ENCODE peak calls at places on chromosomes 5 and 9, in eight cellular contexts. C, I, G, Q, M, N, E and F are unnamed samples.

GRCh38 chr5:25025836-25026235 is 381.1 kb upstream of the CDH10 start:
- DNase-seq in C (no peak), I (no peak), G (no peak), Q (no peak), M (no peak), N (no peak), E (no peak), F (no peak)

GRCh38 chr5:138873886-138874200 is 1.3 kb downstream of the LRRTM2 start:
- DNase-seq in C (no peak), I (no peak), G (no peak), Q (no peak), M (no peak), N (no peak), E (no peak), F (no peak)

GRCh38 chr9:88726803-88727202 is 191.8 kb downstream of the NXNL2 start:
- DNase-seq in C (no peak), I (no peak), G (no peak), Q (no peak), M (no peak), N (no peak), E (no peak), F (no peak)

GRCh38 chr5:169335806-169336205 is 34.9 kb upstream of the SLIT3 start:
- DNase-seq in C (no peak), I (no peak), G (no peak), Q (no peak), M (no peak), N (no peak), E (no peak), F (no peak)

GRCh38 chr9:95155211-95155610 is 162.3 kb downstream of the FANCC start:
- DNase-seq in C (no peak), I (no peak), G (no peak), Q (no peak), M (no peak), N (no peak), E (no peak), F (no peak)

GRCh38 chr5:33794550-33795300 is 97.1 kb downstream of the ADAMTS12 start:
- DNase-seq in C (no peak), I (no peak), G (no peak), Q (no peak), M (no peak), N (no peak), E (no peak), F (no peak)

GRCh38 chr9:36748322-36748899 is 175.7 kb downstream of the MELK start:
- DNase-seq in C (no peak), I (no peak), G (peak), Q (peak), M (no peak), N (peak), E (no peak), F (no peak)

GRCh38 chr9:121634800-121635261 is 16.6 kb upstream of the DAB2IP start:
- DNase-seq in C (no peak), I (no peak), G (no peak), Q (no peak), M (no peak), N (peak), E (no peak), F (no peak)

GRCh38 chr5:81838307-81838906 is 87.5 kb upstream of the SSBP2 start:
- DNase-seq in C (peak), I (no peak), G (peak), Q (no peak), M (no peak), N (peak), E (no peak), F (no peak)

GRCh38 chr5:56123531-56124243 is 109.4 kb downstream of the ANKRD55 start:
- DNase-seq in C (no peak), I (peak), G (no peak), Q (peak), M (no peak), N (peak), E (no peak), F (peak)

GRCh38 chr9:131800366-131800765 is 60.5 kb upstream of the RAPGEF1 start:
- DNase-seq in C (no peak), I (no peak), G (no peak), Q (no peak), M (no peak), N (no peak), E (no peak), F (no peak)

GRCh38 chr9:28471261-28471660 is 898.0 kb upstream of the C9orf72 start:
- DNase-seq in C (no peak), I (no peak), G (no peak), Q (no peak), M (no peak), N (no peak), E (no peak), F (no peak)

GRCh38 chr9:111825468-111826145 is 30.9 kb upstream of the SHOC1 start:
- DNase-seq in C (no peak), I (no peak), G (no peak), Q (peak), M (no peak), N (no peak), E (no peak), F (no peak)

GRCh38 chr9:95864852-95865580 is 10.5 kb upstream of the ERCC6L2 start:
- DNase-seq in C (no peak), I (no peak), G (no peak), Q (no peak), M (no peak), N (no peak), E (no peak), F (no peak)

GRCh38 chr5:83632874-83633273 is 87.8 kb downstream of the HAPLN1 start:
- DNase-seq in C (no peak), I (peak), G (no peak), Q (peak), M (no peak), N (no peak), E (no peak), F (no peak)

GRCh38 chr9:112002131-112002846 is 105.7 kb downstream of the UGCG start:
- DNase-seq in C (peak), I (no peak), G (no peak), Q (no peak), M (no peak), N (no peak), E (no peak), F (no peak)

GRCh38 chr5:169609716-169610115 is 26.1 kb downstream of the SPDL1 start:
- DNase-seq in C (no peak), I (no peak), G (no peak), Q (no peak), M (no peak), N (no peak), E (no peak), F (no peak)

GRCh38 chr5:119285070-119285916 is 70.5 kb upstream of the TNFAIP8 start:
- DNase-seq in C (no peak), I (no peak), G (no peak), Q (no peak), M (no peak), N (no peak), E (no peak), F (no peak)

GRCh38 chr5:72556351-72557146 is 49.3 kb upstream of the ZNF366 start:
- DNase-seq in C (peak), I (no peak), G (peak), Q (no peak), M (peak), N (peak), E (peak), F (peak)

GRCh38 chr5:65268520-65268919 is 213.2 kb downstream of the ADAMTS6 start:
- DNase-seq in C (no peak), I (no peak), G (no peak), Q (no peak), M (no peak), N (no peak), E (no peak), F (no peak)

GRCh38 chr9:116452634-116453033 is 234.5 kb upstream of the TRIM32 start:
- DNase-seq in C (no peak), I (no peak), G (no peak), Q (no peak), M (no peak), N (no peak), E (no peak), F (no peak)

GRCh38 chr9:78863531-78863930 is 566.6 kb downstream of the PSAT1 start:
- DNase-seq in C (no peak), I (no peak), G (no peak), Q (no peak), M (no peak), N (no peak), E (no peak), F (no peak)

GRCh38 chr5:75412111-75412990 is 75.3 kb downstream of the HMGCR start:
- DNase-seq in C (no peak), I (peak), G (no peak), Q (no peak), M (no peak), N (peak), E (no peak), F (no peak)

GRCh38 chr5:115656404-115656803 is 30.6 kb upstream of the TMED7 start:
- DNase-seq in C (no peak), I (no peak), G (no peak), Q (no peak), M (no peak), N (no peak), E (no peak), F (no peak)

GRCh38 chr5:149271195-149271716 is 403 bp upstream of the AFAP1L1 start:
- DNase-seq in C (no peak), I (no peak), G (no peak), Q (no peak), M (no peak), N (peak), E (no peak), F (no peak)

GRCh38 chr9:105254226-105254625 is 9.8 kb downstream of the SLC44A1 start:
- DNase-seq in C (no peak), I (no peak), G (no peak), Q (no peak), M (peak), N (no peak), E (no peak), F (no peak)

GRCh38 chr5:125338804-125339203 is 592.4 kb upstream of the ZNF608 start:
- DNase-seq in C (no peak), I (no peak), G (no peak), Q (no peak), M (no peak), N (no peak), E (no peak), F (no peak)

GRCh38 chr9:115411993-115412452 is 294.1 kb upstream of the TNC start:
- DNase-seq in C (no peak), I (peak), G (no peak), Q (no peak), M (no peak), N (peak), E (no peak), F (peak)

GRCh38 chr9:89605181-89606048 is 603 bp downstream of the GADD45G start:
- DNase-seq in C (no peak), I (no peak), G (peak), Q (no peak), M (peak), N (peak), E (peak), F (no peak)

GRCh38 chr9:124251605-124252366 is 6.0 kb upstream of the NEK6 start:
- DNase-seq in C (no peak), I (no peak), G (no peak), Q (peak), M (no peak), N (peak), E (peak), F (no peak)

GRCh38 chr5:142053434-142054253 is 40.8 kb upstream of the GNPDA1 start:
- DNase-seq in C (no peak), I (peak), G (no peak), Q (peak), M (no peak), N (peak), E (no peak), F (peak)

GRCh38 chr9:70392189-70392588 is 22.3 kb downstream of the KLF9 start:
- DNase-seq in C (no peak), I (no peak), G (no peak), Q (no peak), M (no peak), N (no peak), E (no peak), F (no peak)